ENCODE peak calls at places on chromosome 11, in four cellular contexts. A, H, W and Y are unnamed samples.

GRCh38 chr11:88680806-88681205 is 343.3 kb upstream of the CTSC start:
- DNase-seq in A (no peak), H (no peak), W (no peak), Y (no peak)

GRCh38 chr11:69630009-69630870 is 10.7 kb upstream of the CCND1 start:
- DNase-seq in A (no peak), H (no peak), W (no peak), Y (no peak)

GRCh38 chr11:1949302-1949701 is 2.2 kb downstream of the MRPL23 start:
- DNase-seq in A (no peak), H (peak; percentile 25), W (no peak), Y (no peak)

GRCh38 chr11:59960502-59961381 is 3.1 kb upstream of the OOSP4A start:
- DNase-seq in A (no peak), H (no peak), W (no peak), Y (no peak)

GRCh38 chr11:104774578-104774977 is 123.7 kb downstream of the CASP12 start:
- DNase-seq in A (no peak), H (no peak), W (no peak), Y (no peak)

GRCh38 chr11:8290122-8290810 is 26.6 kb upstream of the LMO1 start:
- DNase-seq in A (no peak), H (peak; percentile 43), W (no peak), Y (peak; percentile 43)

GRCh38 chr11:61028135-61028729 is 56.8 kb downstream of the CD6 start:
- DNase-seq in A (no peak), H (no peak), W (peak; percentile 8), Y (no peak)

GRCh38 chr11:15200696-15201095 is 86.0 kb downstream of the INSC start:
- DNase-seq in A (no peak), H (no peak), W (no peak), Y (no peak)

GRCh38 chr11:86869966-86870570 is 69.7 kb downstream of the PRSS23 start:
- DNase-seq in A (peak; percentile 64), H (peak; percentile 82), W (peak; percentile 76), Y (peak; percentile 81)

GRCh38 chr11:20647976-20648565 is 21.3 kb upstream of the NELL1 start:
- DNase-seq in A (no peak), H (no peak), W (peak; percentile 86), Y (no peak)

GRCh38 chr11:64067257-64067993 is 31.7 kb downstream of the FLRT1 start:
- DNase-seq in A (no peak), H (no peak), W (no peak), Y (no peak)

GRCh38 chr11:90646266-90646665 is 423.4 kb upstream of the CHORDC1 start:
- DNase-seq in A (no peak), H (no peak), W (peak; percentile 60), Y (no peak)

GRCh38 chr11:130211144-130211543 is 51.6 kb downstream of the ST14 start:
- DNase-seq in A (no peak), H (no peak), W (no peak), Y (no peak)

GRCh38 chr11:10032991-10033390 is 261.0 kb downstream of the SBF2 start:
- DNase-seq in A (no peak), H (no peak), W (peak; percentile 29), Y (no peak)

GRCh38 chr11:34275486-34275885 is 82.3 kb downstream of the ABTB2 start:
- DNase-seq in A (no peak), H (no peak), W (peak; percentile 69), Y (no peak)

GRCh38 chr11:34274712-34275398 is 83.0 kb downstream of the ABTB2 start:
- DNase-seq in A (peak; percentile 94), H (peak; percentile 96), W (peak; percentile 100), Y (peak; percentile 96)

GRCh38 chr11:34278175-34278574 is 79.6 kb downstream of the ABTB2 start:
- DNase-seq in A (no peak), H (no peak), W (no peak), Y (no peak)

GRCh38 chr11:34277166-34277565 is 80.6 kb downstream of the ABTB2 start:
- DNase-seq in A (no peak), H (no peak), W (peak; percentile 82), Y (no peak)

DNA sequence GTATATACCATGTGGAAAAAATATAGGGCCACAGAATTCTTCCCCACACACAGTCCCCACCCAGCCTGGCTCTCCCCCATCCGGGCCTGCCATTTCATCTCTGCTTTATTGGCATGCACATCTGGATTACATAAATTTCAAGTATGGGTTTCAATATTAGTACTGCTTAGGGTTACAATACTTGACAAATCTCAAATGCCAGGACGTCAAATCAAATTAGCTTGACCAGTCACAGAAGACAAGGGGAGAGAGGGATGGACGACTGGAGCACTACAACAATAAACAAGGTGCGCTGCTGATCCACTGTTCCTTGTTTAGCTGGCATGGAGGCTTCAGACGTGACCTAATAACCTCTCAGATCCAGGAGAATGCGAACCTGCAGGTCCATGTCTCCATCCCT is 81.3 kb downstream of the ABTB2 start:
- DNase-seq in A (no peak), H (no peak), W (peak; percentile 69), Y (no peak)
- H3K4me1 ChIP-seq in A (no peaks in the 10 kb centered on the region), H (peaks cover 21% of the 10 kb centered on the region), W (peaks cover 27% of the 10 kb centered on the region), Y (no peaks in the 10 kb centered on the region)

DNA sequence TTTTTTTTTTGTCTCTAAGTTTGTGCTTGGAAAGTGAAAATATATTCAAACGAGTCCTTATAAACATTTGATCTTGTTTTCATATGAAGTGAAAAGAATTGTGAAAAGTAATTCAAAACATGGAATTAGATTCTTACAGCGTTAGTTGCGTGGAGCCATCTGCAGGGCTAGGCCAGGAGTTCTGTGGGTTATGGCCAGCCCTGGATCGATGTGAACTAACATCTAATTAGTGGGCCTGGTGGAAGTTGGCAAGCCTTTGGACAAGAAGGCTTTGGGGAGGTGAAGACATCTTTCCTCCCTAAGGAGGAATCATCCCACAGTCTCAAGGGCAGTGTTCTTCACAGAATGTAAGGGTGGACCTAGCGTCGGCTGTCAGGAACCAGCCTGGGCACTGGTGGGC is 37.3 kb downstream of the PARVA start:
- DNase-seq in A (no peak), H (no peak), W (no peak), Y (no peak)
- H3K27ac ChIP-seq in A (peak overlapping the region; percentile 89), H (peak overlapping the region; percentile 76), W (no peak overlapping the region), Y (no peak overlapping the region)

DNA sequence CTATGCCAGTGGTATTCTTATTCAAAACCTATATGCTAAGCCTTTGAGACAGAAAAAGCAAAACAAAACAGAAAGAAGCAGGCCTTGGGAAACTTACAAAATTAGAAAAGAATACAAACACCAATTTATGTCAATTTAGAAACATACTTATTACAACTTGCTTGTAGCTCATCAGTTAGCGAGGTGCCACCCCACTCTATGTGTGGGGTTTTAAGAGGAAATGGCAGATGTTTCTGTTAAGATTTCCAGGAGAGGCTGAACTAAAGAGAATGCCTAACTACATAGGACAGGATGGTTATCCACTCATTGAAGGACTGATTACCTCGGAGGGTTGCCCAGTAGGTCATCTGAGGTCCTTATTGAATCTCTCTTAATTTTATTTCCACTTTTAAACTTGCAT is 302.0 kb downstream of the ETS1 start:
- DNase-seq in A (no peak), H (no peak), W (no peak), Y (no peak)
- H3K4me3 ChIP-seq in A (no peak overlapping the region), H (no peak overlapping the region), W (no peak overlapping the region), Y (no peak overlapping the region)

GRCh38 chr11:109972939-109973338 is 120.3 kb upstream of the ZC3H12C start:
- DNase-seq in A (no peak), H (no peak), W (peak; percentile 9), Y (no peak)
- H3K4me1 ChIP-seq in A (no peaks in the 10 kb centered on the region), H (peaks cover 14% of the 10 kb centered on the region), W (no peaks in the 10 kb centered on the region), Y (no peaks in the 10 kb centered on the region)

GRCh38 chr11:92180664-92181251 is 43.9 kb upstream of the FAT3 start:
- DNase-seq in A (no peak), H (no peak), W (no peak), Y (no peak)
- H3K27ac ChIP-seq in A (no peak overlapping the region), H (no peak overlapping the region), W (no peak overlapping the region), Y (no peak overlapping the region)